ENCODE peak calls at places on chromosomes 16 and 17, in five cellular contexts. F is neural progenitor cell, W is fibroblast of lung, I is mammary epithelial cell, N is hepatocyte. V is an unnamed sample. For H3K4me1, the result is how much of the 10 kb centered on the place peaks cover.

GRCh38 chr17:59381716-59382570 is 50.5 kb downstream of the YPEL2 start:
- DNase-seq in F (no peak), W (no peak), I (no peak), N (no peak), V (no peak)

GRCh38 chr16:19168173-19169080 is at the start of gene SYT17:
- DNase-seq in I (no peak), W (no peak), F (peak), N (peak), V (no peak)

GRCh38 chr17:57256708-57257112 is 387 bp downstream of the MSI2 start:
- DNase-seq in I (peak), F (peak), N (peak), W (peak), V (no peak)

GRCh38 chr16:78022347-78022746 is at the start of gene CLEC3A:
- DNase-seq in W (peak), F (peak), N (peak), I (no peak), V (no peak)

GRCh38 chr17:72591500-72592241 is 470.9 kb downstream of the SOX9 start:
- DNase-seq in I (peak), W (peak), N (peak), F (peak), V (no peak)

GRCh38 chr17:74608511-74608910 is 15.0 kb downstream of the CD300E start:
- DNase-seq in F (no peak), W (no peak), N (no peak), I (no peak), V (no peak)

GRCh38 chr17:76115138-76115754 is 11.7 kb upstream of the EXOC7 start:
- DNase-seq in F (no peak), I (no peak), N (no peak), W (no peak), V (no peak)

GRCh38 chr16:88848557-88848956 is 8.2 kb downstream of the GALNS start:
- DNase-seq in N (no peak), F (no peak), I (no peak), W (no peak), V (no peak)

GRCh38 chr17:48500435-48501426 is 30.1 kb downstream of the HOXB1 start:
- DNase-seq in I (no peak), W (peak), N (peak), F (no peak), V (no peak)

GRCh38 chr16:31117384-31118222 is at the start of gene KAT8:
- DNase-seq in N (peak), W (peak), I (peak), F (peak), V (peak)
- H2AFZ ChIP-seq in N (peak), W (peak), I (peak), F (no peak), V (peak)

DNA sequence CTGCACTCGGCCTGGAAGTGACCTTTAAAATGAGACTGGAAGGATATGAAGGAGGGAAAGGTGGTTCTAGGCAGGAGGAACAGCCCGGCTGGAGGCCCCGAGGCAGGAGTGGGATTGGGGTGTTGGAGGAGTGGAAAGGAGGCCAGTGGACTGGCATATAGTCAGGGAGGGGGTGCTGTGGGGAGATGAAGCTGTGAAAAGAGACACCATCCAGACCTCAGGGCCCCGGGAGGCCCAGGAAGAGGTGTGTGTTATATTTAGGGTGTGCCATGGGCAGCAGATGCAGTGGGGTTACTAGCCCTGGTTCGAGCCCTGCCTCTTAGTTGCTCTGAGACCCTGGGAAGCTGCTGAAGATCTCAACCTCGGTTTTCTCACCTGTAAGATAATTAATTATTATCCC is 18.9 kb upstream of the DOK4 start:
- DNase-seq in W (no peak), F (no peak), N (peak), I (no peak), V (no peak)
- H3K4me1 ChIP-seq in W (under half), F (under half), N (under half), I (under half), V (under half)

GRCh38 chr16:56625140-56625942 is at the start of gene MT1E:
- DNase-seq in F (peak), I (peak), W (peak), N (peak), V (no peak)

GRCh38 chr16:56623637-56624036 is 1.9 kb upstream of the MT1E start:
- DNase-seq in N (no peak), W (no peak), F (no peak), I (no peak), V (no peak)

GRCh38 chr16:56628486-56629035 is 3.0 kb downstream of the MT1E start:
- DNase-seq in W (no peak), F (no peak), N (no peak), I (no peak), V (no peak)

GRCh38 chr16:56626685-56627084 is 1.1 kb downstream of the MT1E start:
- DNase-seq in F (no peak), I (no peak), W (no peak), N (no peak), V (no peak)

GRCh38 chr16:56625943-56626654 is 518 bp downstream of the MT1E start:
- DNase-seq in N (peak), W (peak), I (no peak), F (no peak), V (no peak)
- TF ChIP-seq EZH2 in N (no peak), W (no peak), I (no peak), F (peak), V (no peak)

GRCh38 chr17:28476076-28476475 is 2.6 kb downstream of the SLC13A2 start:
- DNase-seq in N (no peak), F (no peak), W (no peak), I (no peak), V (no peak)
- H2AFZ ChIP-seq in N (no peak), F (no peak), W (no peak), I (no peak), V (no peak)

DNA sequence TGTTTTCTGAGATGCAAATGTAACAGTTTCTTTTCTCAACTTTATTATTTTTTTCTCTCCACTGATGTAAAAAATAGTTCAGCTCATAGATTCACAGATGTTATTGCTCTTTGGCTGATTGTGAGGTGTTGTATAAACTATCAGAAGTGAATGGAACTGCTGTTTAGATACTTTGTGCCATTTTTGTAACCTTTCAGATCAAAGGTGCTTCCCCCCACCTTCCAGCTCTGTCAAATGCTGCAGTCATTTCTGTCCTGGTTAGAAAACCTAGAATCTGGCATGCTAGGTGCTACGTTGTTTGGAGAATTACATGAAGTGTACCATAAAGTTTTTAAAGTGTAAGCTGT is 1.7 kb upstream of the WIPI1 start:
- DNase-seq in N (no peak), W (no peak), F (no peak), I (no peak), V (no peak)
- H3K4me1 ChIP-seq in N (under half), W (under half), F (under half), I (under half), V (under half)

V was measured in keratinocyte.